ENCODE peak calls at places on chromosomes 1 and 21, in six cellular contexts. One of them, this sample, is unnamed.

GRCh38 chr1:193181985-193182384 is 4.4 kb downstream of the B3GALT2 start:
- DNase-seq in stimulated activated CD4-positive, alpha-beta T cell treated with anti-CD3 and anti-CD28 coated beads, Interleukin-4, amount 100 ng/mL, for 1 hour: no peak
- DNase-seq in right atrium auricular region: no peak
- DNase-seq in GM03348: no peak
- DNase-seq in caudate nucleus: no peak
- DNase-seq in choroid plexus epithelial cell: peak
- DNase-seq in this sample: no peak

GRCh38 chr1:211731456-211732275 is 56.2 kb upstream of the NEK2 start:
- DNase-seq in stimulated activated CD4-positive, alpha-beta T cell treated with anti-CD3 and anti-CD28 coated beads, Interleukin-4, amount 100 ng/mL, for 1 hour: no peak
- DNase-seq in GM03348: no peak
- DNase-seq in right atrium auricular region: no peak
- DNase-seq in caudate nucleus: no peak
- DNase-seq in choroid plexus epithelial cell: no peak
- DNase-seq in this sample: no peak

GRCh38 chr1:59290173-59290954 is 6.5 kb upstream of the FGGY start:
- DNase-seq in right atrium auricular region: no peak
- DNase-seq in GM03348: no peak
- DNase-seq in caudate nucleus: no peak
- DNase-seq in choroid plexus epithelial cell: peak
- DNase-seq in stimulated activated CD4-positive, alpha-beta T cell treated with anti-CD3 and anti-CD28 coated beads, Interleukin-4, amount 100 ng/mL, for 1 hour: peak
- DNase-seq in this sample: no peak

GRCh38 chr1:11731719-11732283 is 4.1 kb upstream of the AGTRAP start:
- DNase-seq in caudate nucleus: peak
- DNase-seq in GM03348: peak
- DNase-seq in right atrium auricular region: peak
- DNase-seq in choroid plexus epithelial cell: peak
- DNase-seq in stimulated activated CD4-positive, alpha-beta T cell treated with anti-CD3 and anti-CD28 coated beads, Interleukin-4, amount 100 ng/mL, for 1 hour: peak
- DNase-seq in this sample: peak

GRCh38 chr1:7526196-7526866 is 244.8 kb upstream of the VAMP3 start:
- DNase-seq in stimulated activated CD4-positive, alpha-beta T cell treated with anti-CD3 and anti-CD28 coated beads, Interleukin-4, amount 100 ng/mL, for 1 hour: no peak
- DNase-seq in right atrium auricular region: no peak
- DNase-seq in caudate nucleus: no peak
- DNase-seq in GM03348: no peak
- DNase-seq in choroid plexus epithelial cell: no peak
- DNase-seq in this sample: no peak

GRCh38 chr1:229434641-229435051 is 752 bp upstream of the ACTA1 start:
- DNase-seq in caudate nucleus: no peak
- DNase-seq in stimulated activated CD4-positive, alpha-beta T cell treated with anti-CD3 and anti-CD28 coated beads, Interleukin-4, amount 100 ng/mL, for 1 hour: no peak
- DNase-seq in right atrium auricular region: no peak
- DNase-seq in GM03348: no peak
- DNase-seq in choroid plexus epithelial cell: no peak
- DNase-seq in this sample: no peak

GRCh38 chr1:78541479-78541878 is 50.7 kb downstream of the PTGFR start:
- DNase-seq in GM03348: no peak
- DNase-seq in stimulated activated CD4-positive, alpha-beta T cell treated with anti-CD3 and anti-CD28 coated beads, Interleukin-4, amount 100 ng/mL, for 1 hour: no peak
- DNase-seq in caudate nucleus: no peak
- DNase-seq in choroid plexus epithelial cell: no peak
- DNase-seq in right atrium auricular region: no peak
- DNase-seq in this sample: no peak

GRCh38 chr1:162711066-162711465 is 78.8 kb downstream of the DDR2 start:
- DNase-seq in caudate nucleus: no peak
- DNase-seq in GM03348: no peak
- DNase-seq in choroid plexus epithelial cell: no peak
- DNase-seq in right atrium auricular region: no peak
- DNase-seq in stimulated activated CD4-positive, alpha-beta T cell treated with anti-CD3 and anti-CD28 coated beads, Interleukin-4, amount 100 ng/mL, for 1 hour: no peak
- DNase-seq in this sample: no peak

GRCh38 chr21:45528981-45529784 is 13.1 kb downstream of the SLC19A1 start:
- DNase-seq in stimulated activated CD4-positive, alpha-beta T cell treated with anti-CD3 and anti-CD28 coated beads, Interleukin-4, amount 100 ng/mL, for 1 hour: no peak
- DNase-seq in choroid plexus epithelial cell: no peak
- DNase-seq in caudate nucleus: no peak
- DNase-seq in GM03348: no peak
- DNase-seq in right atrium auricular region: no peak
- DNase-seq in this sample: peak

This sample was measured in activated T-cell treated with anti-CD3 and anti-CD28 coated beads, Interleukin-2, amount 50 U/mL, for 24 hours.